ENCODE peak calls at places on chromosomes 12 and 14, in eight cellular contexts. Z is astrocyte; Y is cardiac muscle cell; N is neural crest cell; A is stomach; B is H9; U is ovary; M is CD4-positive, alpha-beta T cell. T is an unnamed sample.

GRCh38 chr12:3247596-3248270 is 170.6 kb downstream of the TSPAN9 start:
- DNase-seq in B (no peak), A (no peak), N (no peak), Y (no peak), M (no peak), U (no peak), Z (no peak), T (no peak)

GRCh38 chr12:68358532-68359485 is 26.6 kb upstream of the MDM1 start:
- DNase-seq in U (peak; percentile 71), M (peak; percentile 56), Z (peak; percentile 60), N (peak; percentile 47), A (peak; percentile 64), B (peak; percentile 58), Y (peak; percentile 88), T (no peak)

GRCh38 chr12:120119395-120119973 is 2.9 kb upstream of the RAB35 start:
- DNase-seq in A (no peak), U (no peak), B (no peak), M (no peak), Y (no peak), N (no peak), Z (no peak), T (no peak)

GRCh38 chr14:79411403-79412174 is 799.7 kb downstream of the DIO2 start:
- DNase-seq in Z (peak; percentile 14), M (no peak), U (no peak), B (no peak), A (no peak), N (no peak), Y (no peak), T (no peak)

GRCh38 chr12:98253207-98253606 is 262.2 kb upstream of the TMPO start:
- DNase-seq in Y (no peak), Z (no peak), U (no peak), A (no peak), B (no peak), N (no peak), M (no peak), T (no peak)

GRCh38 chr12:78651755-78652154 is 212.8 kb upstream of the SYT1 start:
- DNase-seq in N (no peak), B (peak; percentile 41), U (no peak), Z (peak; percentile 26), M (no peak), A (no peak), Y (no peak), T (no peak)

GRCh38 chr12:124321556-124322270 is 26.8 kb downstream of the RFLNA start:
- DNase-seq in M (no peak), U (no peak), B (no peak), N (no peak), Z (peak; percentile 18), Y (peak; percentile 29), A (no peak), T (no peak)

GRCh38 chr14:35416108-35416750 is 11.7 kb upstream of the NFKBIA start:
- DNase-seq in A (no peak), Z (no peak), U (no peak), B (no peak), Y (no peak), N (no peak), M (peak; percentile 40), T (peak; percentile 52)

GRCh38 chr12:12240671-12241345 is 26.0 kb downstream of the LRP6 start:
- DNase-seq in A (no peak), U (no peak), N (no peak), M (no peak), B (no peak), Z (peak; percentile 77), Y (peak; percentile 57), T (no peak)

GRCh38 chr12:76922821-76923315 is 44.0 kb upstream of the CSRP2 start:
- DNase-seq in N (no peak), Y (no peak), A (no peak), M (no peak), U (no peak), B (no peak), Z (no peak), T (no peak)

GRCh38 chr14:49895480-49895879 is 2.6 kb downstream of the ARF6 start:
- DNase-seq in M (no peak), Y (no peak), U (no peak), N (no peak), A (no peak), B (no peak), Z (no peak), T (no peak)

GRCh38 chr14:50036211-50036610 is 80.2 kb downstream of the VCPKMT start:
- DNase-seq in Z (no peak), Y (no peak), A (peak; percentile 63), M (no peak), U (no peak), B (no peak), N (no peak), T (no peak)

GRCh38 chr12:111224196-111225066 is 144.5 kb downstream of the PHETA1 start:
- DNase-seq in U (no peak), N (no peak), Y (no peak), B (no peak), M (no peak), A (no peak), Z (no peak), T (no peak)

GRCh38 chr14:41549821-41550597 is 56.7 kb upstream of the LRFN5 start:
- DNase-seq in A (no peak), M (no peak), Z (peak; percentile 47), B (no peak), Y (peak; percentile 50), U (no peak), N (no peak), T (no peak)

GRCh38 chr14:85122690-85123089 is 407.3 kb upstream of the FLRT2 start:
- DNase-seq in A (no peak), M (no peak), U (no peak), Y (peak; percentile 23), N (no peak), Z (peak; percentile 59), B (no peak), T (no peak)

GRCh38 chr14:54772451-54772881 is 130.2 kb downstream of the GCH1 start:
- DNase-seq in Z (peak; percentile 73), Y (peak; percentile 54), U (no peak), M (no peak), A (no peak), B (no peak), N (no peak), T (no peak)

GRCh38 chr12:1481326-1481725 is 113.1 kb downstream of the FBXL14 start:
- DNase-seq in B (no peak), Z (no peak), N (no peak), A (no peak), Y (peak; percentile 30), U (no peak), M (no peak), T (no peak)
- TF ChIP-seq CTCF in B (no peak), Z (no peak), N (no peak), A (no peak), Y (no peak), U (no peak), M (no peak), T (no peak)

GRCh38 chr12:109302770-109303169 is 6.3 kb downstream of the FOXN4 start:
- DNase-seq in Z (no peak), M (no peak), Y (no peak), N (no peak), U (no peak), A (no peak), B (no peak), T (no peak)
- TF ChIP-seq CTCF in Z (no peak), M (no peak), Y (no peak), N (peak; percentile 4), U (no peak), A (no peak), B (no peak), T (no peak)

GRCh38 chr14:67784244-67784823 is 32.1 kb downstream of the ZFYVE26 start:
- DNase-seq in Z (no peak), U (no peak), Y (no peak), B (no peak), A (no peak), N (no peak), M (no peak), T (no peak)

GRCh38 chr14:67782090-67782489 is 34.3 kb downstream of the ZFYVE26 start:
- DNase-seq in B (no peak), Y (no peak), N (no peak), M (no peak), U (no peak), A (no peak), Z (no peak), T (no peak)

GRCh38 chr14:67785270-67786109 is 30.9 kb downstream of the ZFYVE26 start:
- DNase-seq in N (no peak), Y (no peak), A (no peak), Z (no peak), B (no peak), M (no peak), U (no peak), T (no peak)

GRCh38 chr14:67787673-67788072 is 28.7 kb downstream of the ZFYVE26 start:
- DNase-seq in Z (no peak), A (no peak), N (no peak), B (no peak), Y (no peak), U (no peak), M (no peak), T (no peak)
- TF ChIP-seq CTCF in Z (no peak), A (no peak), N (no peak), B (no peak), Y (no peak), U (no peak), M (no peak), T (no peak)

GRCh38 chr14:96501383-96501745 is 818 bp upstream of the PAPOLA start:
- DNase-seq in M (no peak), B (no peak), Y (no peak), Z (no peak), U (no peak), A (no peak), N (no peak), T (no peak)

GRCh38 chr14:96497087-96497486 is 5.1 kb upstream of the PAPOLA start:
- DNase-seq in N (no peak), B (no peak), U (no peak), M (no peak), Y (no peak), Z (no peak), A (no peak), T (no peak)

GRCh38 chr14:96502621-96503251 is 554 bp downstream of the PAPOLA start:
- DNase-seq in A (peak; percentile 59), M (peak; percentile 14), Y (peak; percentile 49), N (peak; percentile 29), B (peak; percentile 50), U (peak; percentile 44), Z (peak; percentile 15), T (no peak)

GRCh38 chr14:96497586-96497985 is 4.6 kb upstream of the PAPOLA start:
- DNase-seq in U (no peak), Z (no peak), M (no peak), Y (no peak), A (no peak), B (no peak), N (no peak), T (no peak)

DNA sequence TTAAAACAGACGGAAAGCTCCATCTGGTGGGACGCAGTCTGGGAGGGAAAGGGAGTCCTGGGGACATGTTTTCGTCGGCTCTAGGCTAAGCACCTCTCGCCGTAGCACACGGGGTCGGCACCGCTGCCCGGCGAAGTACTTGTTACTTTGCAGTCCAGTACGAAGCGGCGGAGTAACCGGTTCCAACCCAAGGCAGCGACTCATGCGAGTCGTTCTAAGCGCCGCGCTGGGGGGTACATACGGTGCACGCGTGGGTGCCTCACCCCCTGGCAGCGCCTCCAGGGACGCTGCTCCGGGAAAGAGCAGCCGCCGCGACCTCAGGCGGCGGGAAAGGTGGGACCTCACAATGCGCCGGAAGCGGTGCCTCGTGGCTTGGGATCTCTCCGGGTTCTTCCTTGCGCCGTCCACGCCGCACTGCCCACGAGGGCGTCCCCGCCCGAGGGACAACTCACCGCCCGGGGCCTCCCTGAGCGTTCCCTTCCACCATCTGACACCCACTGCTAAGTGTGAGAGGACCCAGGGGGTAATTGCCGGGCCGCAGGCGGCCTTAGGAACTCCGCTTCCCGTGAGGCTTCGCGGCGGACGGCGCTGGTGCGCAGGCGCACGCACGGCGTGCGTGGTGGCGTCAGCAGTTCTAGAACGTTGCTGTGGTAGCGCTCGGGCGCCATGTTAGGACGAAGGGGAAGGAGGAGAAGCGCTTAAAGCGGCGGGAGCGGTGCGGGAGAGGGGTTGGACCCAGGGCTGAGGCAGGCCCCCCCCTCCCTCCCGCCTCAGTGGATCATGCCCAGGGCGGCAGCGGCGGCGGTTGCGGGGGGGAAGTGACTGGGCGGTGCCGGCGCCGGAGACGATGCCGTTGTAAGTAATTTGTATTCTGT is at the start of gene PAPOLA:
- DNase-seq in N (peak; percentile 91), Y (peak; percentile 97), Z (peak; percentile 87), U (peak; percentile 93), M (peak; percentile 91), A (peak; percentile 96), B (peak; percentile 93), T (peak; percentile 95)
- TF ChIP-seq CTCF in N (peak; percentile 38), Y (no peak), Z (no peak), U (no peak), M (peak; percentile 17), A (no peak), B (peak; percentile 20), T (no peak)

T was measured in natural killer cell.